ENCODE peak calls at places on chromosomes 5 and 9, in four cellular contexts. L is mucosa of descending colon, T is fibroblast of lung, Q is heart left ventricle. F is an unnamed sample.

GRCh38 chr9:114894801-114895433 is 35.5 kb downstream of the TNFSF8 start:
- DNase-seq in Q (no peak), T (peak), L (no peak), F (no peak)

GRCh38 chr5:68644971-68645370 is 429.4 kb downstream of the PIK3R1 start:
- DNase-seq in Q (no peak), T (no peak), L (no peak), F (no peak)

GRCh38 chr5:104643320-104643719 is 1080.7 kb upstream of the NUDT12 start:
- DNase-seq in L (no peak), Q (no peak), T (no peak), F (no peak)

GRCh38 chr9:37311938-37312730 is 110.4 kb upstream of the GRHPR start:
- DNase-seq in Q (no peak), T (peak), L (no peak), F (no peak)

GRCh38 chr9:129964901-129965734 is 77.9 kb downstream of the FNBP1 start:
- DNase-seq in T (peak), Q (no peak), L (peak), F (no peak)

GRCh38 chr5:172118891-172119290 is 69.1 kb downstream of the STK10 start:
- DNase-seq in L (no peak), T (no peak), Q (no peak), F (no peak)

GRCh38 chr5:16489322-16489791 is 23.8 kb upstream of the ZNF622 start:
- DNase-seq in L (peak), Q (no peak), T (peak), F (no peak)

GRCh38 chr5:36066540-36067210 is at the start of gene UGT3A2:
- DNase-seq in Q (no peak), L (no peak), T (no peak), F (no peak)

GRCh38 chr9:90433398-90433890 is 209.2 kb downstream of the DIRAS2 start:
- DNase-seq in Q (no peak), T (peak), L (peak), F (no peak)

DNA sequence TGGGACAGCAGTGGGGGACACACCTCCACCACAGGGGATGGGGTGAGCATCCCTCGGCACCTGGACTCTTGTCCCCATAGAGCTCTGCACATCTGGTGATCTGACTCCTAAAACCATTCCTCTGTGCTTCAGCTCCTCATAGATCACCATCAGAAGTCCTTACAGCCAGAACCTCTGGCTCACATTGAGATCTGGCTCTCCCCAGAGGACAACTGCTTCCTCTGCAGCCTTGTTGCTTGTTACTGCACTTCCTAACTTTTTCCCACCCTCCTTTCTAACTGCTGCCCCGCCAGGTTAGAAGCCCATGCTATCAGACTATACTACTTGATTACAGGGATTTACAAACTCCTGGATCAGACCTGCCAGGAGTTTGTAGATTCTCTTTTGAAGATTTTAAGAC is 64.5 kb downstream of the ARSB start:
- DNase-seq in L (no peak), T (peak), Q (no peak), F (peak)
- TF ChIP-seq CTCF in L (no peak), T (peak), Q (peak), F (peak)

DNA sequence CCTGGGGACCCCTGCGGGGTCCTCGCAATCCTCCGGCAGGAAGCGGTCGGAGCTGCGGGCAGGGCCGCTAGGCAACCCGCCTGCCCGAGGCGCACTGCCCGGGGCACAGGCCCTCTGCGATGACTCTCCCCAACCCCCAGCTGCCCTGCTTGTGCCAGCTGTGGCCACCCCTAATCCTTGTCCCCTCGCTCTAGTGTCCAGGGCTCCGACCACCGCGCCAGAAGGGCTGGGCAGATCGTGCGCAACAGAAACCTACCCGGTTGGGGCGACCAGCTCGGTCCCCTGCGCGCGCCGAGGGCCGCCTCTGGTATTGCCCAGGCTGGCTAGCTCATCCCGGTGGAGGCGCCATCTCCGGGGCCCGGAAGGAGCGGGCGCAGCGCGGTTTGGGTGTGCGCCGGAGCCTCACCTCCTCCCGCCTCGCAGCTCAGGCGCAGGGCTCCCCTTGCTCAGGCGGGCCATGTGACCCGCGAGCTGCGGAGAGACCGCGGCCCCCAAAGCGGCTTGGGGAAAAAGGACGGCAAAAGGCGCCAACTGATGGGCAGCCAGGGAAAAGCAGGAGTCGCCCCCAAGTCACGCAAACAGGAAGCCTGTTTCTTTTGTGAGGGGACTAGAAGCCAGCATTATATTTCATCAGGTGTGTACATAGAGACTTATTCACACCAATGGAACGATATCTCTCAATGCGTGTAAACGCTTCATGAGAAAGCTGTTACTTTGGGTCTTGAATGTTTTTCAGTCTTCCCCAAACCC is 46.8 kb upstream of the RNF20 start:
- DNase-seq in Q (peak), T (peak), L (peak), F (peak)
- TF ChIP-seq CTCF in Q (peak), T (peak), L (no peak), F (no peak)

DNA sequence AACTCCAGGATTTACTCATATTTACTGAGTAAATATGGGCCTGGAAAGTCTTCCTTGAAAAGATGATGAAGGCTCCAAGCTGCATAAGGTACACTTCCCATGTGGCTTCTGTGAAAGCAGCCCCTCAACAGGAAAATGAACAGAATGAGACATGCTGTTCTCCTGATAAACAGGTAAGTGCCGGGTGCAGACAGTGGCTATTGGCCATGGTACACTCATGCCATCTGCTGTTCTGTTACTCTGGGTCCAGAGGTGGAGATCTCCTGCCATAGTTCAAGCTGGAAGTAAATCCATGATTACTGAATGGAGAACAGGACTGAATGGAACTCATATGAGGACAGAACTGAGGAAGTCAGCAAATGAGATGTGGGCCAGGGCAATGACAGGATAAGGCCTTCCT is 103.6 kb downstream of the SLIT3 start:
- DNase-seq in T (no peak), Q (peak), L (peak), F (no peak)
- TF ChIP-seq CTCF in T (no peak), Q (peak), L (no peak), F (peak)

GRCh38 chr5:167608708-167609272 is 682.7 kb upstream of the WWC1 start:
- DNase-seq in Q (no peak), L (no peak), T (no peak), F (no peak)
- TF ChIP-seq CTCF in Q (no peak), L (no peak), T (no peak), F (no peak)

GRCh38 chr5:158462349-158463114 is 603.6 kb upstream of the CLINT1 start:
- DNase-seq in T (no peak), Q (no peak), L (no peak), F (no peak)

GRCh38 chr5:158463188-158463587 is 604.2 kb upstream of the CLINT1 start:
- DNase-seq in Q (no peak), L (no peak), T (no peak), F (no peak)

GRCh38 chr5:158465379-158465972 is 606.5 kb upstream of the CLINT1 start:
- DNase-seq in Q (no peak), L (no peak), T (no peak), F (no peak)

GRCh38 chr5:158464383-158464782 is 605.4 kb upstream of the CLINT1 start:
- DNase-seq in Q (no peak), T (no peak), L (no peak), F (no peak)

DNA sequence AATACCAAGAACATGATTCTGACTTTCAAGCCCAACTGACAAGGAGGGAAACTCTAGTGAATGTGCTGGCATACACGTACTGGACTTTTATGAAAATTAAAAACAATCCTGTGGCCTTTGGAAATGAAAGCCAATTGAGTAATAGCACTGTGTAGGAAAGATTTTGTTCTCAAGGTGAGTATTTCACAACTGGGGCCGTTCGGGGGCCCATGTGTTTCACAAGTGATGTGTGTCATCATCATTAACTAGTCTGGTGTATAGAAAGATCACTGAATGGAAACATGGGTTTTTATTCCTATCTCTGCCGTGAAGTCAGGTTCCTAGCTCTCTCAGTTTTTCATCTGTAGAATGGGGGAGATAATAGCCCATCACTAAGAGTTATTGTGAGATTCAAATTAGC is 605.0 kb upstream of the CLINT1 start:
- DNase-seq in Q (no peak), T (no peak), L (no peak), F (peak)
- TF ChIP-seq CTCF in Q (no peak), T (no peak), L (no peak), F (no peak)

F was measured in heart right ventricle.